ENCODE peak calls at places on chromosome 21, in five cellular contexts. W is IMR-90, B is sigmoid colon, Q is testis, P is body of pancreas. L is an unnamed sample.

GRCh38 chr21:28308516-28308915 is 684.2 kb downstream of the LTN1 start:
- DNase-seq in P (no peak), W (peak), Q (no peak), B (no peak), L (no peak)

GRCh38 chr21:41627428-41627827 is 119.5 kb upstream of the TMPRSS2 start:
- DNase-seq in W (peak), P (no peak), Q (no peak), B (no peak), L (no peak)

GRCh38 chr21:26850116-26850643 is 5.0 kb upstream of the ADAMTS1 start:
- DNase-seq in B (no peak), W (peak), Q (no peak), P (no peak), L (no peak)

GRCh38 chr21:34983680-34984086 is 65.4 kb downstream of the RUNX1 start:
- DNase-seq in P (no peak), B (no peak), W (peak), Q (no peak), L (no peak)

GRCh38 chr21:25801217-25802015 is 66.6 kb downstream of the GABPA start:
- DNase-seq in B (peak), Q (peak), W (peak), P (peak), L (peak)

GRCh38 chr21:27424601-27425000 is 457.7 kb upstream of the ADAMTS5 start:
- DNase-seq in P (no peak), W (peak), B (no peak), Q (no peak), L (no peak)

GRCh38 chr21:31612889-31613785 is 46.4 kb upstream of the SOD1 start:
- DNase-seq in B (no peak), P (no peak), W (peak), Q (no peak), L (no peak)

GRCh38 chr21:34813266-34813886 is 144.6 kb downstream of the CLIC6 start:
- DNase-seq in B (no peak), W (peak), P (no peak), Q (no peak), L (no peak)

GRCh38 chr21:31586118-31586517 is 73.4 kb upstream of the SOD1 start:
- DNase-seq in W (no peak), P (no peak), Q (no peak), B (no peak), L (no peak)

GRCh38 chr21:42146251-42146805 is 72.6 kb upstream of the ABCG1 start:
- DNase-seq in B (no peak), Q (no peak), W (no peak), P (no peak), L (peak)

GRCh38 chr21:42373181-42373907 is 7.0 kb upstream of the TFF1 start:
- DNase-seq in Q (no peak), P (no peak), B (no peak), W (no peak), L (no peak)

GRCh38 chr21:29208666-29209059 is 78.2 kb downstream of the MAP3K7CL start:
- DNase-seq in B (no peak), Q (no peak), W (peak), P (no peak), L (no peak)

GRCh38 chr21:16424331-16424749 is 694.6 kb downstream of the USP25 start:
- DNase-seq in W (no peak), Q (no peak), B (no peak), P (no peak), L (no peak)

GRCh38 chr21:32515869-32516268 is 69.5 kb downstream of the TCP10L start:
- DNase-seq in B (no peak), W (peak), P (no peak), Q (no peak), L (no peak)

GRCh38 chr21:31909153-31909771 is 36.4 kb downstream of the HUNK start:
- DNase-seq in W (peak), B (no peak), Q (peak), P (no peak), L (no peak)

GRCh38 chr21:25528511-25528910 is 78.8 kb downstream of the MRPL39 start:
- DNase-seq in Q (no peak), W (no peak), P (no peak), B (no peak), L (no peak)

GRCh38 chr21:44438531-44439210 is 16.6 kb upstream of the LRRC3 start:
- DNase-seq in Q (no peak), P (peak), W (no peak), B (peak), L (peak)

GRCh38 chr21:16420086-16420724 is 690.4 kb downstream of the USP25 start:
- DNase-seq in Q (peak), W (peak), B (peak), P (peak), L (peak)

GRCh38 chr21:20292280-20292679 is 705.9 kb upstream of the NCAM2 start:
- DNase-seq in Q (no peak), P (no peak), W (no peak), B (no peak), L (no peak)

GRCh38 chr21:42892582-42892930 is 553 bp upstream of the NDUFV3 start:
- DNase-seq in B (no peak), W (no peak), P (no peak), Q (no peak), L (no peak)

GRCh38 chr21:37565530-37566223 is 199.1 kb downstream of the DYRK1A start:
- DNase-seq in B (no peak), P (no peak), W (peak), Q (peak), L (no peak)
- TF ChIP-seq POLR2A in B (no peak), P (no peak), W (no peak), Q (no peak), L (no peak)

GRCh38 chr21:46061063-46061462 is 36.8 kb upstream of the COL6A2 start:
- DNase-seq in B (peak), Q (no peak), P (no peak), W (no peak), L (peak)

GRCh38 chr21:46058339-46059145 is 39.4 kb upstream of the COL6A2 start:
- DNase-seq in P (no peak), Q (peak), W (no peak), B (peak), L (peak)

GRCh38 chr21:46060596-46061061 is 37.3 kb upstream of the COL6A2 start:
- DNase-seq in W (peak), Q (peak), P (peak), B (peak), L (peak)

GRCh38 chr21:46057710-46058241 is 40.1 kb upstream of the COL6A2 start:
- DNase-seq in Q (peak), P (no peak), W (no peak), B (peak), L (peak)

DNA sequence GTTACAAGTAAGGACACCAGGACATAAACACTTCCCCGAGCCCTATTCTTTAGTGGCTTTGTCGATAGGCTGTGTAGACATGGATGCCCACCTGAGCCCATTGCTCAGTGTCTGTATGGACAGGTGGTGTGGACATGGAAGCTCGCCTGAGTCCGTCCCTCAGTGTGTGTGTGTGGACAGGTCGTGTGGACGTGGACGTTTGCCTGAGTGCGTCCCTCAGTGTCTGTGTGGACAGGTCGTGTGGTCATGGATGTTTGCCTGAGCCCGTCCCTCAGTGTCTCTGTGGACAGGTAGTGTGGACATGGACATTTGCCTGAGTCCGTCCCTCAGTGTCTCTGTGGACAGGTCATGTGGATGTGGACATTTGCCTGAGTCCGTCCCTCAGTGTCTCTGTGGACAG is 38.7 kb upstream of the COL6A2 start:
- DNase-seq in B (peak), Q (no peak), W (no peak), P (no peak), L (peak)
- H3K27ac ChIP-seq in B (no peak), Q (peak), W (peak), P (no peak), L (no peak)

GRCh38 chr21:36059823-36060158 is 535 bp downstream of the SETD4 start:
- DNase-seq in W (no peak), B (peak), Q (peak), P (peak), L (no peak)

GRCh38 chr21:36064085-36064460 is 3.7 kb upstream of the SETD4 start:
- DNase-seq in P (no peak), B (no peak), Q (no peak), W (no peak), L (no peak)

GRCh38 chr21:36061445-36061844 is 1.1 kb upstream of the SETD4 start:
- DNase-seq in P (no peak), W (no peak), B (no peak), Q (no peak), L (no peak)

GRCh38 chr21:36063375-36064084 is 3.2 kb upstream of the SETD4 start:
- DNase-seq in P (no peak), W (no peak), Q (no peak), B (no peak), L (no peak)

DNA sequence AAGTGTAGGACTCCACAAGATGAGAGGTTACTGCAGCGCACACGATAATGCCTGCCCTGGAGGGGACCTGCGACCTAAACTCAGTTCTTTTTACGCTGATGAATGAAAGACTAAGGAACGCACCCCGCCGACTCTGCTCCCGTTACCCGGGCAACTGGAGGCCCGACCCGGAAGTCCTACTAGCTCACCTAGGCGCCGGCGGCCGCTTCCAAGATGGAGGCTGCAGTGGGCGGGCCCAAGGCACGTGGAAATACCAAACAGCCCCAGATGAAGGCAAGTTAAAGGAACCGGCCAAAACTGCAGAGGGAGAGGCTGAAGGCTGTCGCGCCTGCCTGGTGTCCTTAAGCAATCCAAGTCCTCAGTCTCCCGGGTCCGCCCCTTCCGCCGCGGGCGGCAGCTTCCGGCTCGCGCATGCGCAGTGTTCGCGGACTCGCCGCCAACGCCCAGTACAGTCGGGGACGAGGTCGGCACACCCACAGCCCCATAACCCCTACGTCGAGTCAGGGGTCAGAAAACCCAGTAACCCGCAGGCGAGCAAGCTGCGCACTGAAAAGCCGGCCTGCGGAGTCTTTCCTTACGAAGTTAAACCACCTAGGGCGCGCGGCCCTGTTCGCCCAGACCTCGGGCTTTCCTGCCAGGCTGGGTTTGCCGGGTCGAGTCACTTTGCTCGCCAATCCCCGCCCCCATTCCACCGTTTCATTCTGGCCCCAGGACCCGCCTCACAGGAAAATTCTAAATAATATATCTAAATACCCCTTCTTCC is at the start of gene SETD4:
- DNase-seq in W (peak), Q (peak), B (peak), P (peak), L (peak)
- TF ChIP-seq POLR2A in W (peak), Q (peak), B (peak), P (peak), L (peak)

DNA sequence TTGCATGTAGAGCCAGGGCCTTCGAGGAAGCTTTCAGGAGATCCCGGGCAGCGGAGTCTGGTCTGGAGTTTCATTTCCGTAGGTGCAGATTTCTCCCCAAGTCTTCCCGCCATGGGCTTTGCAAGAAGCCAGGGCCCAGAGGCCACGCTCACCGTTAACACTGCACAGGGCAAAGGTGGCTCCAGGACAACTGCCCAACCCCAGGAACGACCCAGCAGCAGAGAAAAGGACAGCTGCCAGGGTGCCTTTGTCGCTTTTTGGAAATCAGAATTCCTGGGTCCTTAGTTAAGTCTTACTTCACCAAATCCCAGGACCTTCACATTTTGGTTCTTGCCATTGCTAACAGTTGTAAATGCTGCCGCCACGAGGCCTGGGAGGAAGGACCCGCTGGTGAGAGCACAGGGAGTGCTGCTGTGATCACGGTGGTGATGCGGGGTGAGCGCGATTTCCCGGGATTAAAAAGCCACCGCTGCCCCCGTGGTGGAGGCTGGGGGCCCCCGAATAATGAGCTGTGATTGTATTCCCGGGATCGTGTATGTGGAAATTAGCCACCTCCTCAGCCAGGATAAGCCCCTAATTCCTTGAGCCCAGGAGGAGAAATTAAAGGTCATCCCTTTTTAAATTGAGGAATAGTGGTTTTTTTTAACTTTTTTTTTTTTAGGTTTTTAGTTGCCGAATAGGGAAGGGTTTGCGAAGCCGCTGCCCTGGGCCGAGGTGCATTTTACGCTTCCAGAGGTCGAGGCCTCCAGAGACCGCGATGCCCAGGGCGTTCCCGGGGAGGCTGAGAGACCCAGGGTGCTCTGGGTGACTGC is 8.2 kb downstream of the SIM2 start:
- DNase-seq in W (peak), Q (no peak), B (no peak), P (no peak), L (no peak)
- H3K27ac ChIP-seq in W (peak), Q (no peak), B (no peak), P (no peak), L (no peak)

GRCh38 chr21:46322351-46323226 is 1.1 kb downstream of the C21orf58 start:
- DNase-seq in Q (peak), P (no peak), W (peak), B (no peak), L (peak)
- TF ChIP-seq POLR2A in Q (no peak), P (no peak), W (no peak), B (no peak), L (no peak)

DNA sequence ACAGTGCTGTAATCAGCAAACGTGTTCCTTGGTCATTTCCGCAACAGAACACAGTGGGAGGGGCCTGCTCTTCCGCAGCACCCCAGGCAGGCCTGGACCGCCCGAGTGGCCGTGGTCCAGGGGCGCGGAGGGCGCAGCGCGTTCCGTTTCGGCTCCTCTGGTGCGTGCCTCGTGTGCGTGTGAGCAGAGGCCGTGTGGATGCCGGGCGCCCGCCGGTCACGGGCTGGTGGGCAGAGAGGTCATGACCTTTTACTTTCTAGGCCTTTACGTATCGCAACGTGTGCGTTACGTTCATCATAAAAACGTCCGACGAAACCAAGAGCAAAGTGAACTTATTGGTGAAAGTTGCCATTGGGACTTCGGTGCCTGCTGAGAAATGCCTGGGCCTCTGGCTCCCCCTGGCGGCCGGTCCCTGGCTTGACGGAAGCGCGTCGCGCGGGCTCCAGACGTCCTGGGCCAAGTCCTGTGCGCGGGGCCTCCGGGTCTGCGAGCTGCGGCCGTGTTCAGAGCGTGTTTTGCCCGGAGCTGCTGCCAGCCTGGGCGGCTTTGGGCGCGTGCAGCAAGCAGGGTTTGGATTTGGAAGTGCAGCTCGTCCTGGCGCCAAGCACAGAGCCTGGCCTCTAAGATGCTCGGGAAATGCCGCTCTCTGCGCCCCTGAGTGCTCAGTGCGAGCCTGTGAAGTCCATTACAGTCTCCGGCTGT is 34.4 kb downstream of the COL18A1 start:
- DNase-seq in Q (peak), B (peak), W (peak), P (peak), L (peak)
- H3K27ac ChIP-seq in Q (peak), B (peak), W (peak), P (peak), L (peak)

GRCh38 chr21:15063821-15064575 is 802 bp downstream of the NRIP1 start:
- DNase-seq in W (no peak), Q (peak), B (peak), P (peak), L (peak)

GRCh38 chr21:15064576-15065380 is at the start of gene NRIP1:
- DNase-seq in Q (peak), B (peak), P (peak), W (peak), L (peak)

GRCh38 chr21:15063081-15063820 is 1.5 kb downstream of the NRIP1 start:
- DNase-seq in Q (peak), B (no peak), P (no peak), W (peak), L (no peak)

GRCh38 chr21:15066231-15066577 is 1.4 kb upstream of the NRIP1 start:
- DNase-seq in W (no peak), P (no peak), B (no peak), Q (no peak), L (no peak)

GRCh38 chr21:15065381-15066230 is 806 bp upstream of the NRIP1 start:
- DNase-seq in W (peak), P (peak), B (peak), Q (peak), L (peak)
- TF ChIP-seq POLR2A in W (no peak), P (peak), B (peak), Q (no peak), L (peak)

L was measured in ovary.